ENCODE peak calls at places on chromosomes 2 and 18, in ten cellular contexts. C is GM10248; Y is iPS-NIHi11; U is adrenal gland; R is DMS153; E is ELF-1; T is CD8-positive, alpha-beta T cell; D is ovary; W is frontal cortex; I is amniotic epithelial cell. Z is an unnamed sample.

GRCh38 chr2:208112969-208113368 is 11.4 kb downstream of the CRYGD start:
- DNase-seq in Y (peak), E (peak), D (no peak), I (no peak), T (no peak), C (no peak), W (no peak), U (no peak), R (peak), Z (no peak)

GRCh38 chr2:196963043-196963442 is 36.5 kb upstream of the PGAP1 start:
- DNase-seq in W (no peak), Y (no peak), T (no peak), I (peak), R (no peak), U (no peak), E (no peak), C (no peak), D (no peak), Z (no peak)

GRCh38 chr2:27280826-27281225 is 1.4 kb upstream of the TRIM54 start:
- DNase-seq in I (no peak), C (no peak), D (no peak), Y (no peak), T (no peak), U (no peak), E (no peak), W (no peak), R (no peak), Z (no peak)

GRCh38 chr2:186995092-186995491 is 146.1 kb upstream of the ZSWIM2 start:
- DNase-seq in T (no peak), R (no peak), Y (no peak), E (no peak), W (no peak), I (peak), D (no peak), U (no peak), C (no peak), Z (peak)

GRCh38 chr18:79406708-79407107 is 11.0 kb downstream of the NFATC1 start:
- DNase-seq in T (no peak), W (no peak), I (no peak), Y (no peak), D (peak), E (no peak), C (no peak), R (no peak), U (no peak), Z (no peak)

GRCh38 chr2:165245081-165245480 is 5.9 kb downstream of the SCN2A start:
- DNase-seq in R (no peak), W (no peak), U (no peak), C (no peak), Y (no peak), D (no peak), T (no peak), E (no peak), I (no peak), Z (no peak)

GRCh38 chr2:25331686-25332365 is 9.9 kb downstream of the DNMT3A start:
- DNase-seq in I (peak), D (no peak), U (no peak), T (no peak), Y (no peak), R (no peak), E (no peak), C (peak), W (no peak), Z (no peak)

GRCh38 chr18:28820353-28820752 is 643.4 kb upstream of the CDH2 start:
- DNase-seq in Y (no peak), U (no peak), I (no peak), E (no peak), C (no peak), W (no peak), R (no peak), T (no peak), D (no peak), Z (no peak)

GRCh38 chr2:130798472-130799221 is 38.1 kb upstream of the ARHGEF4 start:
- DNase-seq in T (no peak), I (peak), R (peak), W (peak), U (peak), E (peak), Y (peak), D (peak), C (no peak), Z (peak)

GRCh38 chr2:113848758-113849460 is 41.0 kb upstream of the ACTR3 start:
- DNase-seq in R (no peak), D (no peak), W (no peak), U (peak), I (peak), C (peak), E (no peak), T (no peak), Y (no peak), Z (no peak)

GRCh38 chr18:36889742-36890141 is 60.8 kb downstream of the KIAA1328 start:
- DNase-seq in I (no peak), U (no peak), Y (no peak), W (no peak), T (no peak), R (no peak), D (no peak), E (no peak), C (no peak), Z (no peak)

GRCh38 chr2:224952942-224953657 is 89.2 kb downstream of the DOCK10 start:
- DNase-seq in W (no peak), U (no peak), T (no peak), C (peak), Y (no peak), R (peak), I (no peak), D (no peak), E (no peak), Z (no peak)

GRCh38 chr18:12726774-12727550 is 24.1 kb downstream of the PSMG2 start:
- DNase-seq in R (peak), C (peak), I (peak), W (peak), E (peak), T (peak), Y (peak), U (peak), D (peak), Z (peak)

GRCh38 chr2:8121826-8122505 is 559.9 kb upstream of the ID2 start:
- DNase-seq in W (no peak), U (no peak), D (no peak), Y (no peak), I (peak), R (no peak), T (no peak), E (no peak), C (no peak), Z (no peak)

GRCh38 chr2:199851886-199852285 is 894 bp upstream of the FTCDNL1 start:
- DNase-seq in E (no peak), C (no peak), I (no peak), R (no peak), Y (no peak), T (no peak), U (no peak), W (no peak), D (no peak), Z (no peak)

GRCh38 chr18:10060469-10060782 is 146.6 kb downstream of the VAPA start:
- DNase-seq in E (no peak), T (no peak), C (no peak), I (no peak), U (no peak), Y (no peak), D (no peak), R (no peak), W (no peak), Z (no peak)

GRCh38 chr2:65430515-65431416 is 1.6 kb downstream of the SPRED2 start:
- DNase-seq in D (peak), U (peak), I (peak), R (peak), W (peak), Y (peak), C (peak), E (peak), T (no peak), Z (peak)

GRCh38 chr2:75564713-75565369 is 4.1 kb upstream of the EVA1A start:
- DNase-seq in T (no peak), U (no peak), Y (no peak), W (no peak), E (no peak), C (no peak), R (no peak), I (no peak), D (no peak), Z (no peak)

GRCh38 chr2:209314641-209315040 is 109.2 kb upstream of the MAP2 start:
- DNase-seq in E (no peak), R (no peak), W (no peak), Y (no peak), T (no peak), D (no peak), I (no peak), U (no peak), C (no peak), Z (no peak)

GRCh38 chr2:85695691-85696668 is 1.8 kb downstream of the GNLY start:
- DNase-seq in I (peak), D (no peak), W (no peak), R (no peak), Y (no peak), U (no peak), T (no peak), C (no peak), E (peak), Z (no peak)

GRCh38 chr18:46301081-46301480 is 196.9 kb downstream of the HAUS1 start:
- DNase-seq in U (no peak), C (no peak), Y (no peak), E (no peak), W (no peak), T (no peak), D (no peak), R (no peak), I (no peak), Z (no peak)

GRCh38 chr2:118584380-118584779 is 263.1 kb downstream of the EN1 start:
- DNase-seq in C (no peak), E (no peak), W (no peak), Y (no peak), R (no peak), U (no peak), T (no peak), D (no peak), I (no peak), Z (no peak)

GRCh38 chr2:207130958-207131521 is 34.7 kb downstream of the KLF7 start:
- DNase-seq in U (no peak), E (no peak), D (no peak), T (no peak), W (no peak), C (no peak), I (no peak), Y (no peak), R (no peak), Z (no peak)

GRCh38 chr18:67425724-67426123 is 90.8 kb downstream of the DSEL start:
- DNase-seq in D (no peak), I (peak), E (no peak), T (no peak), R (no peak), U (no peak), C (no peak), Y (no peak), W (no peak), Z (peak)

GRCh38 chr2:56464066-56464465 is 280.3 kb downstream of the CCDC85A start:
- DNase-seq in E (no peak), R (no peak), W (no peak), C (no peak), I (no peak), Y (no peak), T (no peak), D (no peak), U (no peak), Z (no peak)

GRCh38 chr2:177984739-177985138 is 87.8 kb downstream of the PDE11A start:
- DNase-seq in E (no peak), C (no peak), D (no peak), W (no peak), Y (no peak), R (peak), I (peak), U (no peak), T (no peak), Z (peak)

GRCh38 chr18:40366521-40366920 is 1588.5 kb upstream of the PIK3C3 start:
- DNase-seq in Y (no peak), W (no peak), U (no peak), E (no peak), T (no peak), R (no peak), C (no peak), D (no peak), I (peak), Z (no peak)

GRCh38 chr2:203891474-203891873 is 23.9 kb downstream of the CTLA4 start:
- DNase-seq in R (no peak), C (no peak), Y (no peak), D (no peak), E (no peak), I (peak), W (no peak), U (no peak), T (no peak), Z (no peak)

GRCh38 chr2:54402350-54402749 is 53.8 kb upstream of the SPTBN1 start:
- DNase-seq in I (peak), W (no peak), E (no peak), R (no peak), C (no peak), D (peak), T (no peak), Y (no peak), U (peak), Z (peak)

GRCh38 chr2:99395589-99396130 is 58.5 kb downstream of the EIF5B start:
- DNase-seq in D (no peak), T (no peak), U (no peak), R (no peak), E (no peak), I (peak), Y (no peak), W (no peak), C (no peak), Z (no peak)

GRCh38 chr18:67266246-67266570 is 250.3 kb downstream of the DSEL start:
- DNase-seq in Y (no peak), U (no peak), D (no peak), C (no peak), I (no peak), W (no peak), T (no peak), E (no peak), R (no peak), Z (no peak)

GRCh38 chr18:6777509-6777908 is 48.0 kb downstream of the ARHGAP28 start:
- DNase-seq in D (no peak), U (no peak), W (no peak), I (no peak), E (no peak), T (no peak), Y (no peak), C (no peak), R (no peak), Z (no peak)

GRCh38 chr2:237592425-237592980 is 2.0 kb upstream of the RAB17 start:
- DNase-seq in Y (no peak), W (no peak), R (no peak), I (no peak), C (no peak), D (peak), E (no peak), T (no peak), U (no peak), Z (no peak)

GRCh38 chr2:198383392-198383791 is 579.0 kb downstream of the PLCL1 start:
- DNase-seq in Y (no peak), D (no peak), W (no peak), T (no peak), R (no peak), I (no peak), E (no peak), C (no peak), U (no peak), Z (no peak)

GRCh38 chr2:147420947-147421346 is 423.9 kb upstream of the ACVR2A start:
- DNase-seq in D (no peak), I (peak), C (no peak), W (no peak), Y (no peak), E (no peak), U (no peak), R (no peak), T (no peak), Z (no peak)

GRCh38 chr2:235238537-235238936 is 255.3 kb upstream of the AGAP1 start:
- DNase-seq in W (no peak), I (peak), R (no peak), T (no peak), Y (no peak), E (no peak), C (no peak), D (peak), U (peak), Z (peak)

GRCh38 chr2:8550481-8550880 is 131.4 kb upstream of the ID2 start:
- DNase-seq in Y (no peak), E (no peak), U (no peak), D (no peak), R (no peak), C (no peak), W (no peak), I (no peak), T (no peak), Z (no peak)

GRCh38 chr2:234702731-234703225 is 205.9 kb upstream of the ARL4C start:
- DNase-seq in I (no peak), D (no peak), T (no peak), C (no peak), E (peak), R (no peak), Y (no peak), U (no peak), W (no peak), Z (no peak)

Z was measured in mesenchymal stem cell.